ENCODE peak calls at places on chromosomes 2 and 18, in seven cellular contexts. One of them, this sample, is unnamed.

GRCh38 chr2:43333656-43334144 is 107.3 kb upstream of the ZFP36L2 start:
- DNase-seq in tibial artery: no peak
- DNase-seq in uterus: no peak
- DNase-seq in CD8-positive, alpha-beta T cell: no peak
- DNase-seq in esophagus squamous epithelium: no peak
- DNase-seq in GM23338: no peak
- DNase-seq in breast epithelium: no peak
- DNase-seq in this sample: no peak

GRCh38 chr2:169397697-169398096 is 35.4 kb upstream of the LRP2 start:
- DNase-seq in tibial artery: no peak
- DNase-seq in uterus: no peak
- DNase-seq in CD8-positive, alpha-beta T cell: no peak
- DNase-seq in esophagus squamous epithelium: no peak
- DNase-seq in GM23338: peak; percentile 22
- DNase-seq in breast epithelium: no peak
- DNase-seq in this sample: no peak

GRCh38 chr2:240623531-240624010 is 1.7 kb upstream of the GPR35 start:
- DNase-seq in tibial artery: peak; percentile 61
- DNase-seq in uterus: no peak
- DNase-seq in CD8-positive, alpha-beta T cell: no peak
- DNase-seq in esophagus squamous epithelium: no peak
- DNase-seq in GM23338: no peak
- DNase-seq in breast epithelium: no peak
- DNase-seq in this sample: no peak

GRCh38 chr2:190551928-190552327 is 17.4 kb upstream of the NEMP2 start:
- DNase-seq in tibial artery: no peak
- DNase-seq in uterus: no peak
- DNase-seq in CD8-positive, alpha-beta T cell: no peak
- DNase-seq in esophagus squamous epithelium: no peak
- DNase-seq in GM23338: no peak
- DNase-seq in breast epithelium: no peak
- DNase-seq in this sample: no peak

GRCh38 chr18:50560681-50561629 is 1.1 kb downstream of the MAPK4 start:
- DNase-seq in tibial artery: no peak
- DNase-seq in uterus: no peak
- DNase-seq in CD8-positive, alpha-beta T cell: no peak
- DNase-seq in esophagus squamous epithelium: no peak
- DNase-seq in GM23338: peak; percentile 62
- DNase-seq in breast epithelium: no peak
- DNase-seq in this sample: no peak

GRCh38 chr2:199882667-199883066 is 28.4 kb upstream of the C2orf69 start:
- DNase-seq in tibial artery: no peak
- DNase-seq in uterus: no peak
- DNase-seq in CD8-positive, alpha-beta T cell: no peak
- DNase-seq in esophagus squamous epithelium: no peak
- DNase-seq in GM23338: no peak
- DNase-seq in breast epithelium: no peak
- DNase-seq in this sample: no peak

GRCh38 chr2:241069821-241070281 is 32.2 kb downstream of the MTERF4 start:
- DNase-seq in tibial artery: no peak
- DNase-seq in uterus: no peak
- DNase-seq in CD8-positive, alpha-beta T cell: no peak
- DNase-seq in esophagus squamous epithelium: no peak
- DNase-seq in GM23338: peak; percentile 64
- DNase-seq in breast epithelium: peak; percentile 15
- DNase-seq in this sample: no peak

GRCh38 chr2:171545086-171545485 is 22.8 kb downstream of the CYBRD1 start:
- DNase-seq in tibial artery: no peak
- DNase-seq in uterus: no peak
- DNase-seq in CD8-positive, alpha-beta T cell: no peak
- DNase-seq in esophagus squamous epithelium: no peak
- DNase-seq in GM23338: no peak
- DNase-seq in breast epithelium: no peak
- DNase-seq in this sample: no peak

GRCh38 chr2:101860157-101860556 is 131.6 kb upstream of the IL1R2 start:
- DNase-seq in tibial artery: no peak
- DNase-seq in uterus: no peak
- DNase-seq in CD8-positive, alpha-beta T cell: no peak
- DNase-seq in esophagus squamous epithelium: no peak
- DNase-seq in GM23338: peak; percentile 37
- DNase-seq in breast epithelium: no peak
- DNase-seq in this sample: no peak

GRCh38 chr2:95323347-95324155 is 26.4 kb downstream of the KCNIP3 start:
- DNase-seq in tibial artery: no peak
- DNase-seq in uterus: no peak
- DNase-seq in CD8-positive, alpha-beta T cell: no peak
- DNase-seq in esophagus squamous epithelium: no peak
- DNase-seq in GM23338: peak; percentile 88
- DNase-seq in breast epithelium: no peak
- DNase-seq in this sample: no peak

GRCh38 chr2:138415891-138416494 is 85.6 kb upstream of the SPOPL start:
- DNase-seq in tibial artery: no peak
- DNase-seq in uterus: no peak
- DNase-seq in CD8-positive, alpha-beta T cell: no peak
- DNase-seq in esophagus squamous epithelium: no peak
- DNase-seq in GM23338: no peak
- DNase-seq in breast epithelium: no peak
- DNase-seq in this sample: no peak

GRCh38 chr2:134268265-134268664 is 14.4 kb downstream of the MGAT5 start:
- DNase-seq in tibial artery: no peak
- DNase-seq in uterus: no peak
- DNase-seq in CD8-positive, alpha-beta T cell: no peak
- DNase-seq in esophagus squamous epithelium: no peak
- DNase-seq in GM23338: no peak
- DNase-seq in breast epithelium: no peak
- DNase-seq in this sample: no peak
- H3K36me3 ChIP-seq in tibial artery: no peaks in the 10 kb centered on the region
- H3K36me3 ChIP-seq in uterus: no peaks in the 10 kb centered on the region
- H3K36me3 ChIP-seq in CD8-positive, alpha-beta T cell: no peaks in the 10 kb centered on the region
- H3K36me3 ChIP-seq in esophagus squamous epithelium: no peaks in the 10 kb centered on the region
- H3K36me3 ChIP-seq in GM23338: no peaks in the 10 kb centered on the region
- H3K36me3 ChIP-seq in breast epithelium: no peaks in the 10 kb centered on the region
- H3K36me3 ChIP-seq in this sample: no peaks in the 10 kb centered on the region

DNA sequence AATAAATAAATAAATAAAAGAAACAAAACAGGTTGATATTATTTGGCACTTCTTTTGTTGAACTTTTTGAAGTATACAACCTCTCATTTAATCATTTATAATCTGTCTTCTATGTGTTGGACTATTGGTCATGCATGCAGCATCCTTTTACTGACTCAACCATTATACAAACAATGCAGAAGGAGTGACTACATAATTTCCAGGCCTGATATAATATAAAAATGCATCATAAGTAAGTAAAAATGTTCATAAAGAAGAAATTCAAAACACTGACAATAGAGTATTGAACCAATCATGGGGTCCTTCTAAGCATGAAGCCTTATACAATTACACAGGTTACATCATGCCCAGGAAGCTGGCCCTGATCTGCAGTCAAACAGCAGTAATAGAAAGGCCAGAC is 141.5 kb upstream of the FN1 start:
- DNase-seq in tibial artery: no peak
- DNase-seq in uterus: no peak
- DNase-seq in CD8-positive, alpha-beta T cell: no peak
- DNase-seq in esophagus squamous epithelium: no peak
- DNase-seq in GM23338: no peak
- DNase-seq in breast epithelium: no peak
- DNase-seq in this sample: no peak
- H3K27ac ChIP-seq in tibial artery: no peak overlapping the region
- H3K27ac ChIP-seq in uterus: no peak overlapping the region
- H3K27ac ChIP-seq in CD8-positive, alpha-beta T cell: no peak overlapping the region
- H3K27ac ChIP-seq in esophagus squamous epithelium: no peak overlapping the region
- H3K27ac ChIP-seq in GM23338: no peak overlapping the region
- H3K27ac ChIP-seq in breast epithelium: no peak overlapping the region
- H3K27ac ChIP-seq in this sample: no peak overlapping the region

GRCh38 chr2:46657042-46657504 is 177.7 kb downstream of the TMEM247 start:
- DNase-seq in tibial artery: peak; percentile 67
- DNase-seq in uterus: peak; percentile 81
- DNase-seq in CD8-positive, alpha-beta T cell: no peak
- DNase-seq in esophagus squamous epithelium: no peak
- DNase-seq in GM23338: peak; percentile 85
- DNase-seq in breast epithelium: peak; percentile 48
- DNase-seq in this sample: no peak
- TF ChIP-seq CTCF in tibial artery: no peak
- TF ChIP-seq CTCF in uterus: peak; percentile 42
- TF ChIP-seq CTCF in CD8-positive, alpha-beta T cell: no peak
- TF ChIP-seq CTCF in esophagus squamous epithelium: peak; percentile 37
- TF ChIP-seq CTCF in GM23338: peak; percentile 59
- TF ChIP-seq CTCF in breast epithelium: peak; percentile 40
- TF ChIP-seq CTCF in this sample: no peak

GRCh38 chr2:117698819-117699218 is 115.7 kb upstream of the DDX18 start:
- DNase-seq in tibial artery: no peak
- DNase-seq in uterus: no peak
- DNase-seq in CD8-positive, alpha-beta T cell: no peak
- DNase-seq in esophagus squamous epithelium: no peak
- DNase-seq in GM23338: no peak
- DNase-seq in breast epithelium: no peak
- DNase-seq in this sample: no peak
- H3K36me3 ChIP-seq in tibial artery: no peaks in the 10 kb centered on the region
- H3K36me3 ChIP-seq in uterus: no peaks in the 10 kb centered on the region
- H3K36me3 ChIP-seq in CD8-positive, alpha-beta T cell: no peaks in the 10 kb centered on the region
- H3K36me3 ChIP-seq in esophagus squamous epithelium: no peaks in the 10 kb centered on the region
- H3K36me3 ChIP-seq in GM23338: no peaks in the 10 kb centered on the region
- H3K36me3 ChIP-seq in breast epithelium: no peaks in the 10 kb centered on the region
- H3K36me3 ChIP-seq in this sample: no peaks in the 10 kb centered on the region

GRCh38 chr2:223185638-223186037 is 133.6 kb downstream of the KCNE4 start:
- DNase-seq in tibial artery: no peak
- DNase-seq in uterus: no peak
- DNase-seq in CD8-positive, alpha-beta T cell: no peak
- DNase-seq in esophagus squamous epithelium: no peak
- DNase-seq in GM23338: no peak
- DNase-seq in breast epithelium: no peak
- DNase-seq in this sample: no peak
- H3K27ac ChIP-seq in tibial artery: no peak overlapping the region
- H3K27ac ChIP-seq in uterus: no peak overlapping the region
- H3K27ac ChIP-seq in CD8-positive, alpha-beta T cell: no peak overlapping the region
- H3K27ac ChIP-seq in esophagus squamous epithelium: no peak overlapping the region
- H3K27ac ChIP-seq in GM23338: no peak overlapping the region
- H3K27ac ChIP-seq in breast epithelium: no peak overlapping the region
- H3K27ac ChIP-seq in this sample: no peak overlapping the region

DNA sequence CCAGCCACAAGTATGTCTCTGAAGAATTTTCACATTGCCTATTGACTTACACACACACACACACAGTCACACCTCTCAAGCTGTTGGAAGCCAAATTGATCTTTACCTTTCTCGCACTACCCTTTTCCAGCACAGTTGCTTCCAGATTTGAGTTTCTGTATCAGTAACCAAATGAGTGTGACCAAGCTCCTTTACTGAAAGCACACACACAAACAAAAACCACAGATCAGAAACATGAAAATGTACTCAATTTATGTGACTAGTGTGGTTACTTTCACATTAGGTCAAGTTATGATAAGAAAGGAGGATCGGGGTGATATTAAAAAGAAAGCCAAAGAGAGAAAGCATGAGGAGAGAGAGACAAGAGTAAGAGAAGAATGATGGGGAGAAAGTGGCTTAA is 993.9 kb upstream of the POU3F3 start:
- DNase-seq in tibial artery: no peak
- DNase-seq in uterus: no peak
- DNase-seq in CD8-positive, alpha-beta T cell: no peak
- DNase-seq in esophagus squamous epithelium: no peak
- DNase-seq in GM23338: no peak
- DNase-seq in breast epithelium: no peak
- DNase-seq in this sample: no peak
- TF ChIP-seq CTCF in tibial artery: no peak
- TF ChIP-seq CTCF in uterus: no peak
- TF ChIP-seq CTCF in CD8-positive, alpha-beta T cell: no peak
- TF ChIP-seq CTCF in esophagus squamous epithelium: no peak
- TF ChIP-seq CTCF in GM23338: no peak
- TF ChIP-seq CTCF in breast epithelium: no peak
- TF ChIP-seq CTCF in this sample: no peak

GRCh38 chr2:179467111-179467510 is 202.5 kb upstream of the SESTD1 start:
- DNase-seq in tibial artery: no peak
- DNase-seq in uterus: no peak
- DNase-seq in CD8-positive, alpha-beta T cell: no peak
- DNase-seq in esophagus squamous epithelium: no peak
- DNase-seq in GM23338: no peak
- DNase-seq in breast epithelium: no peak
- DNase-seq in this sample: no peak
- H3K36me3 ChIP-seq in tibial artery: no peaks in the 10 kb centered on the region
- H3K36me3 ChIP-seq in uterus: no peaks in the 10 kb centered on the region
- H3K36me3 ChIP-seq in CD8-positive, alpha-beta T cell: no peaks in the 10 kb centered on the region
- H3K36me3 ChIP-seq in esophagus squamous epithelium: no peaks in the 10 kb centered on the region
- H3K36me3 ChIP-seq in GM23338: no peaks in the 10 kb centered on the region
- H3K36me3 ChIP-seq in breast epithelium: no peaks in the 10 kb centered on the region
- H3K36me3 ChIP-seq in this sample: no peaks in the 10 kb centered on the region

DNA sequence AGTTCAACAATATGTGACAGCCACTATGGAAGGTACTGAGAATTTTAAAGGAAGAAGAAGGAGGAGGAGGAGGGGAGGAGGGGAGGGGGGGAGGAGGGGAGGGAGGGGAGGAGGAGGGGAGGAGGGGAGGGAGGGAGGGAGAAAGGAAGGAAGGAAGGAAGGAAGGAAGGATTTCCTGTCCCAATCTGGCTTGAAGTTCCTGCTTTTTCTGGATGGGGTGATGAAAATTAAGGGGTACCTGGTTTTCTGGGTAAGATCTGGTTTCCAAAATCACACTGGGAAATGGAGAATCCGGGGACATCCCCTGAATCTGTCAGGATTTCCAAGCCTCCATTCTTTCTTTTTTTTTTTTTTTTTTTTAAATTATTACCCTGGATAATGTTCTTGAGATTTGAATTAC is 271.8 kb downstream of the MTX2 start:
- DNase-seq in tibial artery: no peak
- DNase-seq in uterus: no peak
- DNase-seq in CD8-positive, alpha-beta T cell: no peak
- DNase-seq in esophagus squamous epithelium: no peak
- DNase-seq in GM23338: no peak
- DNase-seq in breast epithelium: no peak
- DNase-seq in this sample: no peak
- H3K27ac ChIP-seq in tibial artery: no peak overlapping the region
- H3K27ac ChIP-seq in uterus: no peak overlapping the region
- H3K27ac ChIP-seq in CD8-positive, alpha-beta T cell: no peak overlapping the region
- H3K27ac ChIP-seq in esophagus squamous epithelium: no peak overlapping the region
- H3K27ac ChIP-seq in GM23338: no peak overlapping the region
- H3K27ac ChIP-seq in breast epithelium: no peak overlapping the region
- H3K27ac ChIP-seq in this sample: no peak overlapping the region

GRCh38 chr2:4763009-4763408 is 929.2 kb upstream of the SOX11 start:
- DNase-seq in tibial artery: no peak
- DNase-seq in uterus: no peak
- DNase-seq in CD8-positive, alpha-beta T cell: no peak
- DNase-seq in esophagus squamous epithelium: no peak
- DNase-seq in GM23338: peak; percentile 62
- DNase-seq in breast epithelium: no peak
- DNase-seq in this sample: no peak
- TF ChIP-seq CTCF in tibial artery: no peak
- TF ChIP-seq CTCF in uterus: no peak
- TF ChIP-seq CTCF in CD8-positive, alpha-beta T cell: no peak
- TF ChIP-seq CTCF in esophagus squamous epithelium: no peak
- TF ChIP-seq CTCF in GM23338: peak; percentile 68
- TF ChIP-seq CTCF in breast epithelium: no peak
- TF ChIP-seq CTCF in this sample: no peak

GRCh38 chr18:79727211-79727610 is 47.6 kb downstream of the CTDP1 start:
- DNase-seq in tibial artery: no peak
- DNase-seq in uterus: no peak
- DNase-seq in CD8-positive, alpha-beta T cell: no peak
- DNase-seq in esophagus squamous epithelium: no peak
- DNase-seq in GM23338: no peak
- DNase-seq in breast epithelium: no peak
- DNase-seq in this sample: no peak
- H3K36me3 ChIP-seq in tibial artery: peaks cover 51% of the 10 kb centered on the region
- H3K36me3 ChIP-seq in uterus: no peaks in the 10 kb centered on the region
- H3K36me3 ChIP-seq in CD8-positive, alpha-beta T cell: peaks cover 34% of the 10 kb centered on the region
- H3K36me3 ChIP-seq in esophagus squamous epithelium: peaks cover 19% of the 10 kb centered on the region
- H3K36me3 ChIP-seq in GM23338: peaks cover 12% of the 10 kb centered on the region
- H3K36me3 ChIP-seq in breast epithelium: no peaks in the 10 kb centered on the region
- H3K36me3 ChIP-seq in this sample: peaks cover 53% of the 10 kb centered on the region